ENCODE peak calls at places on chromosome 12, in five cellular contexts. D is epithelial cell of esophagus, F is WTC11, N is brain microvascular endothelial cell, K is fibroblast of pulmonary artery. S is an unnamed sample.

GRCh38 chr12:87302126-87302732 is 727.0 kb downstream of the C12orf50 start:
- DNase-seq in D (no peak), K (no peak), N (no peak), F (no peak), S (no peak)

GRCh38 chr12:114015851-114016250 is 49.7 kb upstream of the RBM19 start:
- DNase-seq in N (no peak), D (no peak), K (no peak), F (no peak), S (no peak)

GRCh38 chr12:90991952-90992465 is 12.8 kb downstream of the EPYC start:
- DNase-seq in F (no peak), D (no peak), K (no peak), N (no peak), S (no peak)

GRCh38 chr12:119686355-119686754 is 18.4 kb downstream of the PRKAB1 start:
- DNase-seq in F (no peak), N (no peak), K (no peak), D (no peak), S (no peak)

GRCh38 chr12:81015510-81015909 is 62.4 kb upstream of the ACSS3 start:
- DNase-seq in D (no peak), N (peak; percentile 29), K (no peak), F (no peak), S (no peak)

GRCh38 chr12:1546931-1547640 is 47.3 kb downstream of the FBXL14 start:
- DNase-seq in F (no peak), K (no peak), D (no peak), N (no peak), S (no peak)

GRCh38 chr12:64760808-64761573 is 1.8 kb upstream of the GNS start:
- DNase-seq in N (no peak), K (no peak), D (no peak), F (no peak), S (no peak)

GRCh38 chr12:104565606-104566243 is 109.0 kb downstream of the CHST11 start:
- DNase-seq in N (no peak), F (no peak), K (peak; percentile 46), D (no peak), S (peak; percentile 63)

GRCh38 chr12:65280306-65280705 is 1.8 kb downstream of the MSRB3 start:
- DNase-seq in N (peak; percentile 18), F (no peak), D (no peak), K (peak; percentile 55), S (peak; percentile 39)

GRCh38 chr12:5388581-5389535 is 43.0 kb upstream of the NTF3 start:
- DNase-seq in F (no peak), N (no peak), D (peak; percentile 51), K (no peak), S (no peak)

GRCh38 chr12:42143401-42144173 is 1.1 kb downstream of the GXYLT1 start:
- DNase-seq in F (no peak), N (peak; percentile 4), K (peak; percentile 43), D (peak; percentile 33), S (peak; percentile 34)

GRCh38 chr12:46259071-46259470 is 9.8 kb downstream of the SLC38A1 start:
- DNase-seq in N (no peak), F (no peak), K (no peak), D (no peak), S (no peak)

GRCh38 chr12:58286353-58286752 is 345.0 kb downstream of the ATP23 start:
- DNase-seq in F (no peak), K (no peak), N (no peak), D (no peak), S (no peak)

GRCh38 chr12:69898236-69898635 is 73.2 kb downstream of the MYRFL start:
- DNase-seq in F (no peak), N (peak; percentile 18), K (no peak), D (peak; percentile 75), S (peak; percentile 58)

GRCh38 chr12:64083285-64084210 is 138.5 kb downstream of the KICS2 start:
- DNase-seq in D (peak; percentile 65), N (peak; percentile 60), K (peak; percentile 95), F (no peak), S (peak; percentile 97)

GRCh38 chr12:91630906-91631305 is 448.3 kb upstream of the DCN start:
- DNase-seq in N (no peak), F (no peak), K (no peak), D (no peak), S (no peak)

GRCh38 chr12:46020768-46021167 is 30.4 kb upstream of the SCAF11 start:
- DNase-seq in F (no peak), D (no peak), K (no peak), N (no peak), S (no peak)

GRCh38 chr12:97573901-97574300 is 111.3 kb downstream of the RMST start:
- DNase-seq in K (no peak), N (no peak), F (no peak), D (peak; percentile 44), S (no peak)

GRCh38 chr12:132729541-132730320 is 19.1 kb downstream of the PGAM5 start:
- DNase-seq in F (no peak), D (no peak), K (peak; percentile 26), N (peak; percentile 11), S (no peak)

GRCh38 chr12:111488271-111488670 is 82.5 kb downstream of the SH2B3 start:
- DNase-seq in F (no peak), D (no peak), K (peak; percentile 76), N (peak; percentile 48), S (peak; percentile 84)

GRCh38 chr12:111482464-111482863 is 76.7 kb downstream of the SH2B3 start:
- DNase-seq in F (no peak), D (no peak), N (no peak), K (no peak), S (no peak)
- TF ChIP-seq CTCF in F (no peak), D (peak; percentile 14), N (peak; percentile 12), K (peak; percentile 33), S (no peak)

GRCh38 chr12:67070307-67070600 is 198.9 kb upstream of the CAND1 start:
- DNase-seq in F (no peak), N (no peak), K (no peak), D (no peak), S (no peak)

GRCh38 chr12:67068204-67068731 is 200.9 kb upstream of the CAND1 start:
- DNase-seq in F (peak; percentile 48), N (no peak), K (no peak), D (peak; percentile 23), S (no peak)

GRCh38 chr12:67070604-67071003 is 198.6 kb upstream of the CAND1 start:
- DNase-seq in K (no peak), N (no peak), D (no peak), F (no peak), S (no peak)

GRCh38 chr12:67068773-67069450 is 200.2 kb upstream of the CAND1 start:
- DNase-seq in F (peak; percentile 63), K (peak; percentile 25), D (peak; percentile 77), N (no peak), S (peak; percentile 33)

DNA sequence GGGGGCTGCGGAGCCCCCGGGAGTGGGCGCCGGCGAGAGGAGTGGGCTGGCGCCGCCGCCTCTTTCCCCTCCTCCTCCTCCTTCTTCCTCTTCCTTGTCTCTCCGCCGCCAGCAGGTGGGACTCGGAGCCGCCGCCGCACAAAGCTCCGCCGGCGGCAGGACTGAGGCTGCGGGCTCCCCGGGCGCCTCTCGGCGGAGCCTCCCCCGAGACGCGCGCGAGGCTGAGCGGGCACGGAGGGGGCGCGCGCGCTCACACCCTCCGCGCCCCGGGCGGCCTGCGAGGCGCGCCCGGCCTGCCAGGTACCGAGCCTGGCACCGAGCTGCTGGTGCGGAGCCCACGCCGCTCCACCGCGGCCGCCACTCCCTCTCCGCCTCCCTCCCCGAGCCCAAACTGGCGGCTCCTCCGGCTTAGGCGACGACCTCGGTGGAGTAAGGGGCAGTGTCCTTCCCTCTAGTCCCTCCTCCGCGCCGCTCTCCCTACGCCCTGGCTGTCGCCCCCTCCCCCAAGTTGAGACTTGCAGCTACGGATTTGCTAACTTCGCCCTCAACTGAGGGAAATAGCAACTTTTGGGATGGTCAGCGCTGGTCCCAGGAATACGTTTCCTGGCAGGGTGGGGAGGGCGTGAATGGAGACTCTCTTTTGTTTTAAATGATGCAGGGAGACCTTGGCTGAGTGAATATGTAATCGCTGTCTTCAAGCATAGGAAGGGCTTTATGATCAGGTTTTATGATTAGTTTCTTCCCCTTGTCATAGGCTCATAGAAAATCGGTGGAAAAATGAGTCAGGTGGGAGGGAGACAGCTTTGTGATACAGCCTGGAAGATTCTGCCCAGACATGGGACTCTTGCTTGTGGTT is 199.5 kb upstream of the CAND1 start:
- DNase-seq in D (peak; percentile 63), F (peak; percentile 74), N (no peak), K (no peak), S (peak; percentile 3)
- TF ChIP-seq CTCF in D (peak; percentile 27), F (no peak), N (no peak), K (no peak), S (no peak)

GRCh38 chr12:94965982-94966381 is 37.5 kb downstream of the NDUFA12 start:
- DNase-seq in D (no peak), F (no peak), N (no peak), K (no peak), S (no peak)

GRCh38 chr12:94963649-94964048 is 39.8 kb downstream of the NDUFA12 start:
- DNase-seq in F (no peak), N (no peak), K (no peak), D (no peak), S (no peak)

GRCh38 chr12:94962680-94963079 is 40.8 kb downstream of the NDUFA12 start:
- DNase-seq in D (no peak), N (no peak), K (no peak), F (no peak), S (no peak)

GRCh38 chr12:94956936-94957464 is 46.5 kb downstream of the NDUFA12 start:
- DNase-seq in K (no peak), F (no peak), D (no peak), N (no peak), S (no peak)

GRCh38 chr12:94961413-94961812 is 42.1 kb downstream of the NDUFA12 start:
- DNase-seq in N (no peak), F (no peak), D (no peak), K (no peak), S (no peak)
- TF ChIP-seq CTCF in N (no peak), F (no peak), D (no peak), K (no peak), S (no peak)

DNA sequence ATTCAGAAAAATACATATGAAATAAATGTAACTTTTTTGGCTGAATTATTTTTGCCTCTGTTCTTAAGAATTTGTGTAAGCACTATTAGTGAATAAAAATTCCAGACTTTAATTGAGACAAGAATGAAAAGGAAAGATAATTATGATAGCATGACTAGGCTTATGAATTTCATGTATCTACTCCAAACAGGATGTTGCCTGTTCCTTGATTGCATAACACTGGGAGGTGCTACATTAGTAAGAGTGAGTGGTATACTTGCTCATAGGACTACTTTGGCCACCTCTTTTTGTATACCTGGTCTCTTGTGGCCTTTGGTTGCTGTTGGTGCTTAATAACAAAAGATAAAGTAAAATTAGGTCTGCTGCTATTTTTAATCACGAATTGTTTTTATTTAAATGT is 112.8 kb downstream of the NAV3 start:
- DNase-seq in K (peak; percentile 89), D (peak; percentile 96), N (peak; percentile 72), F (no peak), S (peak; percentile 82)
- TF ChIP-seq CTCF in K (no peak), D (no peak), N (no peak), F (no peak), S (no peak)

GRCh38 chr12:57176139-57176477 is 28.7 kb upstream of the LRP1-AS start:
- DNase-seq in D (no peak), F (no peak), N (no peak), K (no peak), S (no peak)
- TF ChIP-seq CTCF in D (no peak), F (no peak), N (no peak), K (no peak), S (no peak)

DNA sequence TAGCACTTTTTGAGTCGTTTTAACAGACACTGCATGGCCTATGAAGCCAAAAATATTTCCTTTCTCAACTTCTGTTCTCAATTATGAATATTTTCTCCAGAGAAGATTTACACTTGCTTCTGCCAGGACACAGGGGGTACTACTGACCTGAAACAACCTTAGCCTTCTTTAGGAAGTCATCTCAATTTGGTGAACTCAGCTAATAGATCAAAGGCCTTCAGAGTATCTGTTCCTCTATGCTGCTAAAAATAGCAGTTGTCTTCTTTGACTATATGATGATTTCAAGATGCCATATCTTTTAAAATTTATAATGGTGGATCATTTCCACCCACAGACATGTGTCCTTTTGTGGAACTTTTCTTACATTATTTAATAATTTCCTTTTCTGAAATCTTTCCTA is 14.0 kb upstream of the NDUFA12 start:
- DNase-seq in F (no peak), N (no peak), K (no peak), D (no peak), S (no peak)
- TF ChIP-seq CTCF in F (no peak), N (no peak), K (no peak), D (no peak), S (no peak)